ENCODE peak calls at places on chromosomes 12 and 14, in five cellular contexts. A is neural crest cell, T is thyroid gland, I is A549, W is body of pancreas. S is an unnamed sample.

GRCh38 chr12:9379023-9379742 is 171.0 kb upstream of the PZP start:
- DNase-seq in A (no peak), T (no peak), I (no peak), W (no peak), S (no peak)

GRCh38 chr14:52661314-52661713 is 34.0 kb downstream of the ERO1A start:
- DNase-seq in A (no peak), T (no peak), I (no peak), W (no peak), S (no peak)

GRCh38 chr12:82842480-82842879 is 155.8 kb downstream of the TMTC2 start:
- DNase-seq in A (no peak), T (no peak), I (no peak), W (no peak), S (no peak)

GRCh38 chr12:31122481-31122880 is 48.8 kb downstream of the DDX11 start:
- DNase-seq in A (no peak), T (no peak), I (no peak), W (no peak), S (no peak)

GRCh38 chr12:25529738-25530137 is 23.3 kb downstream of the LMNTD1 start:
- DNase-seq in A (no peak), T (no peak), I (no peak), W (no peak), S (no peak)

GRCh38 chr12:94689646-94690036 is 39.3 kb upstream of the TMCC3 start:
- DNase-seq in A (no peak), T (no peak), I (no peak), W (no peak), S (no peak)

GRCh38 chr14:22003471-22003870 is 329.9 kb upstream of the OR4E1 start:
- DNase-seq in A (no peak), T (no peak), I (no peak), W (no peak), S (no peak)

GRCh38 chr12:119835068-119835467 is 42.1 kb downstream of the CIT start:
- DNase-seq in A (no peak), T (no peak), I (peak), W (no peak), S (no peak)

GRCh38 chr12:130993759-130994670 is 40.3 kb downstream of the ADGRD1 start:
- DNase-seq in A (no peak), T (no peak), I (peak), W (no peak), S (no peak)

GRCh38 chr12:12466157-12466556 is 96.5 kb downstream of the DUSP16 start:
- DNase-seq in A (no peak), T (no peak), I (no peak), W (no peak), S (no peak)

GRCh38 chr12:107396991-107397390 is 288.6 kb upstream of the PWP1 start:
- DNase-seq in A (no peak), T (peak), I (peak), W (no peak), S (no peak)

GRCh38 chr14:100901391-100902183 is 1.9 kb downstream of the RTL1 start:
- DNase-seq in A (no peak), T (no peak), I (no peak), W (peak), S (peak)

GRCh38 chr12:48936379-48936979 is 11.2 kb upstream of the FKBP11 start:
- DNase-seq in A (peak), T (peak), I (peak), W (peak), S (peak)

GRCh38 chr14:100622234-100622633 is 35.0 kb upstream of the BEGAIN start:
- DNase-seq in A (no peak), T (no peak), I (no peak), W (no peak), S (no peak)

GRCh38 chr12:15118946-15119345 is 102.3 kb downstream of the RERG start:
- DNase-seq in A (no peak), T (no peak), I (no peak), W (no peak), S (no peak)

GRCh38 chr12:21819236-21819635 is 44.7 kb upstream of the KCNJ8 start:
- DNase-seq in A (no peak), T (no peak), I (no peak), W (no peak), S (no peak)

GRCh38 chr14:99035712-99036593 is 236.0 kb downstream of the BCL11B start:
- DNase-seq in A (no peak), T (peak), I (peak), W (peak), S (no peak)

GRCh38 chr12:104450700-104451099 is 6.0 kb upstream of the CHST11 start:
- DNase-seq in A (no peak), T (no peak), I (no peak), W (no peak), S (no peak)

GRCh38 chr12:39441963-39442894 is 691 bp downstream of the KIF21A start:
- DNase-seq in A (peak), T (peak), I (peak), W (peak), S (peak)

GRCh38 chr12:108447168-108447840 is 67.8 kb upstream of the FICD start:
- DNase-seq in A (no peak), T (no peak), I (no peak), W (no peak), S (no peak)

GRCh38 chr12:1812650-1813302 is 7.6 kb upstream of the LRTM2 start:
- DNase-seq in A (no peak), T (no peak), I (no peak), W (peak), S (no peak)

GRCh38 chr14:68283378-68284123 is 464.0 kb downstream of the RAD51B start:
- DNase-seq in A (no peak), T (peak), I (no peak), W (peak), S (no peak)

GRCh38 chr12:79187032-79187431 is 322.5 kb downstream of the SYT1 start:
- DNase-seq in A (no peak), T (no peak), I (no peak), W (no peak), S (no peak)

GRCh38 chr12:131883521-131883900 is 10.9 kb upstream of the ULK1 start:
- DNase-seq in A (no peak), T (no peak), I (no peak), W (no peak), S (no peak)

GRCh38 chr12:115916910-115917668 is 360.4 kb downstream of the MED13L start:
- DNase-seq in A (peak), T (peak), I (peak), W (peak), S (peak)

GRCh38 chr12:121839993-121840761 is 18.5 kb downstream of the HPD start:
- DNase-seq in A (no peak), T (no peak), I (no peak), W (no peak), S (no peak)

GRCh38 chr12:130199536-130200390 is 37.5 kb downstream of the FZD10 start:
- DNase-seq in A (no peak), T (no peak), I (no peak), W (no peak), S (no peak)

GRCh38 chr12:21301-22189 is 45.0 kb upstream of the IQSEC3 start:
- DNase-seq in A (no peak), T (no peak), I (no peak), W (no peak), S (peak)

GRCh38 chr12:22530-23201 is 43.9 kb upstream of the IQSEC3 start:
- DNase-seq in A (no peak), T (no peak), I (no peak), W (no peak), S (peak)

GRCh38 chr12:20757-21156 is 45.8 kb upstream of the IQSEC3 start:
- DNase-seq in A (no peak), T (no peak), I (no peak), W (no peak), S (peak)

GRCh38 chr12:22190-22529 is 44.4 kb upstream of the IQSEC3 start:
- DNase-seq in A (no peak), T (no peak), I (no peak), W (no peak), S (no peak)
- TF ChIP-seq CTCF in A (no peak), T (no peak), I (no peak), W (no peak), S (peak)

GRCh38 chr12:62586850-62587249 is 120.2 kb downstream of the MON2 start:
- DNase-seq in A (no peak), T (no peak), I (no peak), W (no peak), S (no peak)

GRCh38 chr12:62584619-62585018 is 118.0 kb downstream of the MON2 start:
- DNase-seq in A (no peak), T (no peak), I (no peak), W (no peak), S (no peak)

GRCh38 chr12:62576503-62576902 is 109.9 kb downstream of the MON2 start:
- DNase-seq in A (no peak), T (no peak), I (no peak), W (no peak), S (no peak)

GRCh38 chr12:62581288-62582064 is 114.8 kb downstream of the MON2 start:
- DNase-seq in A (no peak), T (peak), I (peak), W (no peak), S (peak)

GRCh38 chr12:62582065-62582366 is 115.4 kb downstream of the MON2 start:
- DNase-seq in A (no peak), T (no peak), I (no peak), W (no peak), S (no peak)
- TF ChIP-seq CTCF in A (no peak), T (no peak), I (peak), W (no peak), S (no peak)

DNA sequence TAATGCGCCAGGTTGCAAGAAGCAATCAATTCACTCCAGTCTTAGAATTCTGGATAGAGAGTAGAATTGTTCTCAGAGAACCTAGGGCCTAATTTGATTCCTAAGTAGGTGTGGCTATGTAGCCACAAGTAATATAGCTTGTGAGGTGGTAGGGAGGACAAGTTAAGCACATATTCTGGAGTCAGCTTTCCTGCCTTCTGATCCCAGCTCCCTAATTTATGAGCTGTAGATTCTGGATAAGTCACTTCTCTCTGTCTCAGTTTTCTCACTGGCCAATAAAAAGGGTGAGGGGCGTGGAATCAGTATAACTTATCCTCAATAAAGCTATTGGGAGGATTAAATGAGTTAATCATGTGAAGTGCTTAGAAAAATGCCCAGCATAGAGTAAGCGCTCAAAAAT is 3.0 kb upstream of the SNW1 start:
- DNase-seq in A (no peak), T (no peak), I (no peak), W (no peak), S (no peak)
- TF ChIP-seq CTCF in A (no peak), T (no peak), I (no peak), W (no peak), S (no peak)

GRCh38 chr12:98416845-98417244 is 98.5 kb upstream of the TMPO start:
- DNase-seq in A (no peak), T (no peak), I (peak), W (no peak), S (no peak)
- TF ChIP-seq CTCF in A (peak), T (no peak), I (peak), W (peak), S (no peak)

DNA sequence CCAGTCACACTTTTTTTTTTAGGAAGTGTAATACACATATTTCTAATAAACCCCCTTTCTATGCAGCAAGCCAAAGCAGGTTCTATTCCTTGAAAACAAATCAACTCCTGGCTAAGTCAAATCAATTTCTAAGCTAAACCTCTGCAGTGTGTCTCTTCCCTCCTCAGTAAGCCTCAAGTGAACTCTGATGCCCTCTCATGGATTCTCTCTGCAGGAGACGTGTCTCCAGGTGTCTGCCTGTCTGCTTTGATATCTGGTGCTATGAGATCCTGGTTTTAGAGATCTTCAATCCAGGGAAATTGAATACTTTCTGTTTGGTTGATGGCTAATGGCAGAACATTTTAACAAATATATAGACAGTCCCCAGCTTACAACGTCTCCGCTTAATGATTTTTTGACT is 791.7 kb downstream of the AACS start:
- DNase-seq in A (no peak), T (no peak), I (no peak), W (no peak), S (no peak)
- TF ChIP-seq CTCF in A (no peak), T (no peak), I (no peak), W (no peak), S (no peak)